ENCODE peak calls at places on chromosomes 3 and 15, in seven cellular contexts. One of them, this sample, is unnamed.

GRCh38 chr3:52769786-52770445 is 824 bp downstream of the NEK4 start:
- DNase-seq in GM10248: no peak
- DNase-seq in AG09309: no peak
- DNase-seq in right atrium auricular region: no peak
- DNase-seq in CD4-positive, alpha-beta T cell: no peak
- DNase-seq in GM12865: no peak
- DNase-seq in neural crest cell: no peak
- DNase-seq in this sample: no peak

GRCh38 chr3:133973249-133973980 is 56.3 kb downstream of the SLCO2A1 start:
- DNase-seq in GM10248: no peak
- DNase-seq in AG09309: peak
- DNase-seq in right atrium auricular region: no peak
- DNase-seq in CD4-positive, alpha-beta T cell: no peak
- DNase-seq in GM12865: no peak
- DNase-seq in neural crest cell: no peak
- DNase-seq in this sample: no peak

GRCh38 chr3:34683851-34684250 is 885.4 kb downstream of the PDCD6IP start:
- DNase-seq in GM10248: no peak
- DNase-seq in AG09309: peak
- DNase-seq in right atrium auricular region: peak
- DNase-seq in CD4-positive, alpha-beta T cell: peak
- DNase-seq in GM12865: peak
- DNase-seq in neural crest cell: peak
- DNase-seq in this sample: no peak

GRCh38 chr15:75650908-75651809 is 3.4 kb downstream of the SNX33 start:
- DNase-seq in GM10248: no peak
- DNase-seq in AG09309: no peak
- DNase-seq in right atrium auricular region: no peak
- DNase-seq in CD4-positive, alpha-beta T cell: no peak
- DNase-seq in GM12865: no peak
- DNase-seq in neural crest cell: no peak
- DNase-seq in this sample: no peak

GRCh38 chr3:30231277-30232141 is 374.9 kb upstream of the TGFBR2 start:
- DNase-seq in GM10248: no peak
- DNase-seq in AG09309: peak
- DNase-seq in right atrium auricular region: no peak
- DNase-seq in CD4-positive, alpha-beta T cell: no peak
- DNase-seq in GM12865: no peak
- DNase-seq in neural crest cell: no peak
- DNase-seq in this sample: no peak

GRCh38 chr3:14842277-14842676 is 23.5 kb downstream of the FGD5 start:
- DNase-seq in GM10248: no peak
- DNase-seq in AG09309: no peak
- DNase-seq in right atrium auricular region: no peak
- DNase-seq in CD4-positive, alpha-beta T cell: no peak
- DNase-seq in GM12865: no peak
- DNase-seq in neural crest cell: no peak
- DNase-seq in this sample: no peak

GRCh38 chr15:89177633-89178306 is 43.6 kb downstream of the RLBP1 start:
- DNase-seq in GM10248: peak
- DNase-seq in AG09309: peak
- DNase-seq in right atrium auricular region: peak
- DNase-seq in CD4-positive, alpha-beta T cell: peak
- DNase-seq in GM12865: peak
- DNase-seq in neural crest cell: peak
- DNase-seq in this sample: no peak

GRCh38 chr3:194375473-194375872 is 5.9 kb upstream of the LRRC15 start:
- DNase-seq in GM10248: no peak
- DNase-seq in AG09309: no peak
- DNase-seq in right atrium auricular region: no peak
- DNase-seq in CD4-positive, alpha-beta T cell: no peak
- DNase-seq in GM12865: no peak
- DNase-seq in neural crest cell: no peak
- DNase-seq in this sample: no peak

GRCh38 chr3:13707456-13707855 is 158.5 kb downstream of the FBLN2 start:
- DNase-seq in GM10248: no peak
- DNase-seq in AG09309: no peak
- DNase-seq in right atrium auricular region: no peak
- DNase-seq in CD4-positive, alpha-beta T cell: no peak
- DNase-seq in GM12865: no peak
- DNase-seq in neural crest cell: no peak
- DNase-seq in this sample: peak

GRCh38 chr3:182621435-182622240 is 171.7 kb upstream of the ATP11B start:
- DNase-seq in GM10248: no peak
- DNase-seq in AG09309: no peak
- DNase-seq in right atrium auricular region: no peak
- DNase-seq in CD4-positive, alpha-beta T cell: no peak
- DNase-seq in GM12865: no peak
- DNase-seq in neural crest cell: no peak
- DNase-seq in this sample: no peak
- TF ChIP-seq CTCF in GM10248: peak
- TF ChIP-seq CTCF in AG09309: no peak
- TF ChIP-seq CTCF in right atrium auricular region: peak
- TF ChIP-seq CTCF in CD4-positive, alpha-beta T cell: no peak
- TF ChIP-seq CTCF in GM12865: peak
- TF ChIP-seq CTCF in neural crest cell: peak
- TF ChIP-seq CTCF in this sample: peak

GRCh38 chr15:44813231-44813630 is 76.9 kb downstream of the TRIM69 start:
- DNase-seq in GM10248: no peak
- DNase-seq in AG09309: no peak
- DNase-seq in right atrium auricular region: no peak
- DNase-seq in CD4-positive, alpha-beta T cell: no peak
- DNase-seq in GM12865: peak
- DNase-seq in neural crest cell: no peak
- DNase-seq in this sample: peak
- TF ChIP-seq CTCF in GM10248: no peak
- TF ChIP-seq CTCF in AG09309: no peak
- TF ChIP-seq CTCF in right atrium auricular region: no peak
- TF ChIP-seq CTCF in CD4-positive, alpha-beta T cell: no peak
- TF ChIP-seq CTCF in GM12865: no peak
- TF ChIP-seq CTCF in neural crest cell: no peak
- TF ChIP-seq CTCF in this sample: no peak

GRCh38 chr3:96700322-96701315 is 113.8 kb upstream of the EPHA6 start:
- DNase-seq in GM10248: no peak
- DNase-seq in AG09309: no peak
- DNase-seq in right atrium auricular region: no peak
- DNase-seq in CD4-positive, alpha-beta T cell: no peak
- DNase-seq in GM12865: no peak
- DNase-seq in neural crest cell: no peak
- DNase-seq in this sample: peak
- TF ChIP-seq CTCF in GM10248: no peak
- TF ChIP-seq CTCF in AG09309: no peak
- TF ChIP-seq CTCF in right atrium auricular region: no peak
- TF ChIP-seq CTCF in CD4-positive, alpha-beta T cell: no peak
- TF ChIP-seq CTCF in GM12865: no peak
- TF ChIP-seq CTCF in neural crest cell: peak
- TF ChIP-seq CTCF in this sample: peak

GRCh38 chr3:31687020-31687802 is 154.5 kb downstream of the STT3B start:
- DNase-seq in GM10248: no peak
- DNase-seq in AG09309: no peak
- DNase-seq in right atrium auricular region: no peak
- DNase-seq in CD4-positive, alpha-beta T cell: no peak
- DNase-seq in GM12865: no peak
- DNase-seq in neural crest cell: no peak
- DNase-seq in this sample: no peak
- TF ChIP-seq CTCF in GM10248: no peak
- TF ChIP-seq CTCF in AG09309: no peak
- TF ChIP-seq CTCF in right atrium auricular region: no peak
- TF ChIP-seq CTCF in CD4-positive, alpha-beta T cell: no peak
- TF ChIP-seq CTCF in GM12865: peak
- TF ChIP-seq CTCF in neural crest cell: no peak
- TF ChIP-seq CTCF in this sample: peak

GRCh38 chr3:157074490-157074889 is 85.5 kb downstream of the CCNL1 start:
- DNase-seq in GM10248: no peak
- DNase-seq in AG09309: no peak
- DNase-seq in right atrium auricular region: no peak
- DNase-seq in CD4-positive, alpha-beta T cell: no peak
- DNase-seq in GM12865: no peak
- DNase-seq in neural crest cell: no peak
- DNase-seq in this sample: no peak

GRCh38 chr3:157070600-157070999 is 89.3 kb downstream of the CCNL1 start:
- DNase-seq in GM10248: no peak
- DNase-seq in AG09309: no peak
- DNase-seq in right atrium auricular region: no peak
- DNase-seq in CD4-positive, alpha-beta T cell: no peak
- DNase-seq in GM12865: no peak
- DNase-seq in neural crest cell: no peak
- DNase-seq in this sample: no peak

GRCh38 chr3:157075693-157076420 is 84.1 kb downstream of the CCNL1 start:
- DNase-seq in GM10248: no peak
- DNase-seq in AG09309: no peak
- DNase-seq in right atrium auricular region: no peak
- DNase-seq in CD4-positive, alpha-beta T cell: no peak
- DNase-seq in GM12865: peak
- DNase-seq in neural crest cell: no peak
- DNase-seq in this sample: no peak

GRCh38 chr3:157071744-157072525 is 88.0 kb downstream of the CCNL1 start:
- DNase-seq in GM10248: no peak
- DNase-seq in AG09309: no peak
- DNase-seq in right atrium auricular region: no peak
- DNase-seq in CD4-positive, alpha-beta T cell: no peak
- DNase-seq in GM12865: no peak
- DNase-seq in neural crest cell: no peak
- DNase-seq in this sample: no peak

GRCh38 chr3:157073810-157074209 is 86.1 kb downstream of the CCNL1 start:
- DNase-seq in GM10248: no peak
- DNase-seq in AG09309: peak
- DNase-seq in right atrium auricular region: no peak
- DNase-seq in CD4-positive, alpha-beta T cell: no peak
- DNase-seq in GM12865: no peak
- DNase-seq in neural crest cell: no peak
- DNase-seq in this sample: no peak
- TF ChIP-seq CTCF in GM10248: peak
- TF ChIP-seq CTCF in AG09309: no peak
- TF ChIP-seq CTCF in right atrium auricular region: no peak
- TF ChIP-seq CTCF in CD4-positive, alpha-beta T cell: no peak
- TF ChIP-seq CTCF in GM12865: no peak
- TF ChIP-seq CTCF in neural crest cell: no peak
- TF ChIP-seq CTCF in this sample: peak

This sample was measured in osteocyte.